ENCODE peak calls at places on chromosomes 6 and 20, in six cellular contexts. U is suprapubic skin, I is GM23248, A is adrenal gland, N is stomach, E is left lung. S is an unnamed sample. For H3K4me1, the result is how much of the 10 kb centered on the place peaks cover.

GRCh38 chr6:127225497-127225896 is 41.2 kb upstream of the RNF146 start:
- DNase-seq in U (no peak), I (no peak), A (no peak), N (no peak), E (no peak), S (no peak)

GRCh38 chr6:34839696-34840352 is 47.9 kb downstream of the BLTP3A start:
- DNase-seq in U (no peak), I (no peak), A (no peak), N (no peak), E (no peak), S (no peak)

GRCh38 chr6:1123406-1123805 is 188.5 kb upstream of the FOXQ1 start:
- DNase-seq in U (no peak), I (no peak), A (no peak), N (no peak), E (no peak), S (no peak)

GRCh38 chr20:23867152-23867776 is 12.3 kb downstream of the CST5 start:
- DNase-seq in U (no peak), I (no peak), A (no peak), N (no peak), E (no peak), S (no peak)

GRCh38 chr6:29627762-29628418 is 5.1 kb downstream of the GABBR1 start:
- DNase-seq in U (peak), I (peak), A (peak), N (peak), E (peak), S (peak)

GRCh38 chr6:40907198-40907701 is 131.8 kb downstream of the UNC5CL start:
- DNase-seq in U (no peak), I (peak), A (peak), N (peak), E (no peak), S (no peak)

GRCh38 chr20:14049111-14049510 is 53.8 kb downstream of the MACROD2 start:
- DNase-seq in U (no peak), I (no peak), A (no peak), N (no peak), E (no peak), S (no peak)

GRCh38 chr6:56954389-56955170 is at the start of gene BEND6:
- DNase-seq in U (no peak), I (peak), A (peak), N (peak), E (peak), S (peak)

GRCh38 chr6:89082439-89082838 is 1.9 kb downstream of the PNRC1 start:
- DNase-seq in U (no peak), I (peak), A (no peak), N (no peak), E (no peak), S (no peak)

GRCh38 chr6:15244605-15245360 is 1.1 kb upstream of the JARID2 start:
- DNase-seq in U (peak), I (peak), A (peak), N (peak), E (no peak), S (peak)

GRCh38 chr20:19096847-19097246 is 115.6 kb upstream of the SLC24A3 start:
- DNase-seq in U (no peak), I (no peak), A (no peak), N (no peak), E (no peak), S (no peak)

GRCh38 chr6:144847906-144848305 is 562.8 kb downstream of the UTRN start:
- DNase-seq in U (no peak), I (no peak), A (no peak), N (no peak), E (no peak), S (no peak)

GRCh38 chr6:112202639-112203341 is 51.6 kb downstream of the LAMA4 start:
- DNase-seq in U (no peak), I (peak), A (no peak), N (no peak), E (peak), S (no peak)

GRCh38 chr6:138035070-138035469 is 72.1 kb downstream of the PERP start:
- DNase-seq in U (no peak), I (no peak), A (no peak), N (no peak), E (no peak), S (no peak)

GRCh38 chr6:29702519-29703103 is 20.6 kb upstream of the HLA-F start:
- DNase-seq in U (no peak), I (peak), A (no peak), N (peak), E (peak), S (peak)

GRCh38 chr20:20065366-20065765 is 13.0 kb downstream of the CFAP61 start:
- DNase-seq in U (no peak), I (no peak), A (no peak), N (no peak), E (no peak), S (no peak)

GRCh38 chr20:51470907-51471411 is 71.6 kb downstream of the NFATC2 start:
- DNase-seq in U (no peak), I (no peak), A (no peak), N (no peak), E (no peak), S (no peak)

GRCh38 chr6:45692021-45692420 is 314.3 kb upstream of the SUPT3H start:
- DNase-seq in U (no peak), I (no peak), A (no peak), N (no peak), E (no peak), S (no peak)

GRCh38 chr6:33199687-33200233 is 705 bp downstream of the RXRB start:
- DNase-seq in U (no peak), I (peak), A (no peak), N (peak), E (peak), S (no peak)

GRCh38 chr6:33197431-33198048 is 2.9 kb downstream of the RXRB start:
- DNase-seq in U (no peak), I (peak), A (peak), N (peak), E (peak), S (peak)

GRCh38 chr6:33198159-33198852 is 2.2 kb downstream of the RXRB start:
- DNase-seq in U (no peak), I (no peak), A (no peak), N (no peak), E (no peak), S (peak)

GRCh38 chr6:33200234-33201146 is at the start of the genes RXRB and SLC39A7:
- DNase-seq in U (peak), I (peak), A (peak), N (peak), E (peak), S (peak)

GRCh38 chr6:33198853-33199436 is 1.5 kb downstream of the RXRB start:
- DNase-seq in U (no peak), I (no peak), A (no peak), N (no peak), E (no peak), S (no peak)
- H3K4me3 ChIP-seq in U (peak), I (peak), A (peak), N (peak), E (peak), S (peak)

GRCh38 chr6:107396226-107396625 is 63.1 kb downstream of the PDSS2 start:
- DNase-seq in U (no peak), I (no peak), A (no peak), N (no peak), E (no peak), S (no peak)
- H3K4me1 ChIP-seq in U (under half), I (under half), A (under half), N (under half), E (under half), S (under half)

DNA sequence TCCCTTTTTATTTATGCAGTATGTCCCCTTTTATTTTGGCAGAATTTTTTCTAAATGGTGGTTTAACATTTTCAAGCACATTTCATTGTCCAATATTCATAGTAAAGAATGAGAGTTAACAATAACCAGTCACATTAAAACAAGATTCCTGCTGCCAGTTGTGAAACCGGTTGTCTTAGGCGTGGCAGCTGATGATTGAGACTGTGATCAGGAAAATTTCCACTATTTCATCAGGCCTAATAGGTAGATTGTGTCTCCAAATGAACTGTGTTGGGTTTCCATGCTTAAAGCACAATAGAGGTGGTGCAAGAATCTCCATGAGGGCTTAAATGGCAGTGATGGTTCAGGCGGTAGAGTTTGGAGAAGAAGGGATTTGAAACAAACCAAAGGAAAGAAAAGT is 15.3 kb downstream of the PRDM1 start:
- DNase-seq in U (no peak), I (no peak), A (no peak), N (no peak), E (no peak), S (no peak)
- H3K4me3 ChIP-seq in U (peak), I (no peak), A (no peak), N (peak), E (no peak), S (no peak)

GRCh38 chr20:839626-840025 is 6.1 kb downstream of the FAM110A start:
- DNase-seq in U (no peak), I (no peak), A (no peak), N (no peak), E (no peak), S (no peak)
- H3K4me1 ChIP-seq in U (half or more), I (under half), A (under half), N (half or more), E (half or more), S (under half)

S was measured in Caco-2.